ENCODE peak calls at places on chromosomes 12 and 14, in six cellular contexts. One of them, this sample, is unnamed.

GRCh38 chr12:7042847-7043246 is 17.7 kb upstream of the C1S start:
- DNase-seq in AG04450: no peak
- DNase-seq in NB4: peak; percentile 70
- DNase-seq in fibroblast of pulmonary artery: peak; percentile 70
- DNase-seq in omental fat pad: no peak
- DNase-seq in mesothelial cell of epicardium: no peak
- DNase-seq in this sample: no peak

GRCh38 chr12:25817166-25817565 is 141.3 kb upstream of the RASSF8 start:
- DNase-seq in mesothelial cell of epicardium: no peak
- DNase-seq in omental fat pad: no peak
- DNase-seq in fibroblast of pulmonary artery: peak; percentile 38
- DNase-seq in NB4: no peak
- DNase-seq in AG04450: no peak
- DNase-seq in this sample: no peak

GRCh38 chr12:2284321-2284813 is 231.6 kb downstream of the CACNA1C start:
- DNase-seq in NB4: peak; percentile 78
- DNase-seq in mesothelial cell of epicardium: no peak
- DNase-seq in omental fat pad: no peak
- DNase-seq in AG04450: no peak
- DNase-seq in fibroblast of pulmonary artery: peak; percentile 78
- DNase-seq in this sample: no peak

GRCh38 chr14:46490150-46490769 is 161.3 kb downstream of the RPL10L start:
- DNase-seq in omental fat pad: no peak
- DNase-seq in mesothelial cell of epicardium: no peak
- DNase-seq in AG04450: no peak
- DNase-seq in fibroblast of pulmonary artery: no peak
- DNase-seq in NB4: peak; percentile 59
- DNase-seq in this sample: no peak

GRCh38 chr14:71202881-71203280 is 295.6 kb downstream of the PCNX1 start:
- DNase-seq in NB4: no peak
- DNase-seq in fibroblast of pulmonary artery: peak; percentile 64
- DNase-seq in omental fat pad: no peak
- DNase-seq in AG04450: no peak
- DNase-seq in mesothelial cell of epicardium: no peak
- DNase-seq in this sample: no peak

GRCh38 chr12:102736328-102736727 is 180.7 kb downstream of the PAH start:
- DNase-seq in omental fat pad: no peak
- DNase-seq in mesothelial cell of epicardium: no peak
- DNase-seq in NB4: no peak
- DNase-seq in fibroblast of pulmonary artery: no peak
- DNase-seq in AG04450: no peak
- DNase-seq in this sample: no peak

GRCh38 chr12:13198921-13199320 is 2.4 kb downstream of the EMP1 start:
- DNase-seq in mesothelial cell of epicardium: no peak
- DNase-seq in omental fat pad: no peak
- DNase-seq in AG04450: no peak
- DNase-seq in fibroblast of pulmonary artery: peak; percentile 80
- DNase-seq in NB4: no peak
- DNase-seq in this sample: no peak

GRCh38 chr14:68688872-68689371 is 103.9 kb downstream of the ZFP36L1 start:
- DNase-seq in NB4: peak; percentile 33
- DNase-seq in fibroblast of pulmonary artery: peak; percentile 72
- DNase-seq in mesothelial cell of epicardium: no peak
- DNase-seq in AG04450: no peak
- DNase-seq in omental fat pad: no peak
- DNase-seq in this sample: peak; percentile 70

GRCh38 chr14:64464695-64465094 is 604 bp upstream of the AKAP5 start:
- DNase-seq in omental fat pad: no peak
- DNase-seq in mesothelial cell of epicardium: no peak
- DNase-seq in AG04450: no peak
- DNase-seq in NB4: no peak
- DNase-seq in fibroblast of pulmonary artery: no peak
- DNase-seq in this sample: no peak

GRCh38 chr14:22545842-22546721 is 42.9 kb downstream of the DAD1 start:
- DNase-seq in omental fat pad: no peak
- DNase-seq in NB4: no peak
- DNase-seq in fibroblast of pulmonary artery: peak; percentile 79
- DNase-seq in mesothelial cell of epicardium: no peak
- DNase-seq in AG04450: peak; percentile 67
- DNase-seq in this sample: no peak

GRCh38 chr14:20818861-20819260 is 16.2 kb upstream of the RNASE1 start:
- DNase-seq in mesothelial cell of epicardium: no peak
- DNase-seq in NB4: no peak
- DNase-seq in omental fat pad: no peak
- DNase-seq in fibroblast of pulmonary artery: no peak
- DNase-seq in AG04450: no peak
- DNase-seq in this sample: no peak

GRCh38 chr12:46439793-46440511 is 67.4 kb upstream of the SLC38A2 start:
- DNase-seq in mesothelial cell of epicardium: no peak
- DNase-seq in omental fat pad: no peak
- DNase-seq in NB4: no peak
- DNase-seq in fibroblast of pulmonary artery: no peak
- DNase-seq in AG04450: no peak
- DNase-seq in this sample: no peak

GRCh38 chr12:38118632-38119031 is 197.9 kb upstream of the ALG10B start:
- DNase-seq in AG04450: no peak
- DNase-seq in fibroblast of pulmonary artery: no peak
- DNase-seq in mesothelial cell of epicardium: no peak
- DNase-seq in NB4: no peak
- DNase-seq in omental fat pad: no peak
- DNase-seq in this sample: no peak

GRCh38 chr12:54160807-54161480 is 27.8 kb downstream of the SMUG1 start:
- DNase-seq in AG04450: no peak
- DNase-seq in mesothelial cell of epicardium: no peak
- DNase-seq in fibroblast of pulmonary artery: no peak
- DNase-seq in omental fat pad: no peak
- DNase-seq in NB4: no peak
- DNase-seq in this sample: no peak

GRCh38 chr12:57004651-57005050 is 1.7 kb downstream of the ZBTB39 start:
- DNase-seq in omental fat pad: no peak
- DNase-seq in fibroblast of pulmonary artery: no peak
- DNase-seq in mesothelial cell of epicardium: no peak
- DNase-seq in NB4: no peak
- DNase-seq in AG04450: no peak
- DNase-seq in this sample: no peak

GRCh38 chr12:57008113-57008687 is 1.9 kb upstream of the ZBTB39 start:
- DNase-seq in fibroblast of pulmonary artery: peak; percentile 84
- DNase-seq in omental fat pad: no peak
- DNase-seq in mesothelial cell of epicardium: no peak
- DNase-seq in NB4: peak; percentile 84
- DNase-seq in AG04450: peak; percentile 46
- DNase-seq in this sample: peak; percentile 37

GRCh38 chr12:57005980-57006808 is at the start of gene ZBTB39:
- DNase-seq in mesothelial cell of epicardium: peak; percentile 75
- DNase-seq in fibroblast of pulmonary artery: peak; percentile 55
- DNase-seq in NB4: peak; percentile 80
- DNase-seq in omental fat pad: no peak
- DNase-seq in AG04450: no peak
- DNase-seq in this sample: no peak

GRCh38 chr12:57009949-57010626 is 3.7 kb upstream of the ZBTB39 start:
- DNase-seq in mesothelial cell of epicardium: no peak
- DNase-seq in fibroblast of pulmonary artery: no peak
- DNase-seq in AG04450: no peak
- DNase-seq in NB4: no peak
- DNase-seq in omental fat pad: no peak
- DNase-seq in this sample: no peak

DNA sequence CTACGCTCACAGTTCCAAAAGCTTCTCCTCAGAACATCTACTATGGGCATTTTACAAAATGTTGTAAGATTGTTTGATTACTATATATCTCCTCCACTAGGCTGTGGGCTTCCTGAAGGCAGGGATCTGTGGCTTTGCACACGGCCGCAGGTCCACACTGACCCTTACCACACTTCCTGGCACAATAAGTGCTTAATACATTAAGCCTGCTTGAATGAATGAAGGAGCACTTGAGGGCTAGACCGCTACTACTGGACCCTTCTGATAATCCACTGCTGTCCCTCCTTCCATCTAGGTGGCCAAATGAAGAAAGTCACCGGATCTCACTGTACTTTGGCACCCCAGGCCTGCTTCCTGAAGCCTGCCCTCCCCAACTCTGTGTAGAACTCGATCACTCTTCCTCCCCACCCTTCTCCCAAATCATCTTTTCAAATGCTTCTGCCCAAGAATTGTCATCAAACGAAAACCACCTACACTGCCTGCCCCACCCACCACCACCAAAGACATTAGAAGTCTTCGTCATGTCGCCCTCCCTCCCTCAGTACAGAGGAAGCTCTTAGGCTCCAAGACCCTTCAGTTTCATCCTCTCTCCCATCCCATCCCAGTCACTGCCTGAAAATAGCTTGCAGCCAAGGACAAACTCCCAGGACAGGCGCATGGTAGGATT is 596 bp upstream of the ZBTB39 start:
- DNase-seq in AG04450: no peak
- DNase-seq in omental fat pad: no peak
- DNase-seq in NB4: no peak
- DNase-seq in fibroblast of pulmonary artery: no peak
- DNase-seq in mesothelial cell of epicardium: no peak
- DNase-seq in this sample: no peak
- TF ChIP-seq CTCF in AG04450: no peak
- TF ChIP-seq CTCF in omental fat pad: no peak
- TF ChIP-seq CTCF in NB4: no peak
- TF ChIP-seq CTCF in fibroblast of pulmonary artery: no peak
- TF ChIP-seq CTCF in mesothelial cell of epicardium: no peak
- TF ChIP-seq CTCF in this sample: no peak

GRCh38 chr14:104512061-104512460 is 67.5 kb upstream of the C14orf180 start:
- DNase-seq in NB4: no peak
- DNase-seq in fibroblast of pulmonary artery: no peak
- DNase-seq in mesothelial cell of epicardium: no peak
- DNase-seq in AG04450: no peak
- DNase-seq in omental fat pad: no peak
- DNase-seq in this sample: no peak

GRCh38 chr14:104507443-104507842 is 72.1 kb upstream of the C14orf180 start:
- DNase-seq in omental fat pad: no peak
- DNase-seq in NB4: no peak
- DNase-seq in mesothelial cell of epicardium: no peak
- DNase-seq in AG04450: no peak
- DNase-seq in fibroblast of pulmonary artery: no peak
- DNase-seq in this sample: no peak

GRCh38 chr14:104510794-104511611 is 68.6 kb upstream of the C14orf180 start:
- DNase-seq in omental fat pad: no peak
- DNase-seq in AG04450: no peak
- DNase-seq in mesothelial cell of epicardium: no peak
- DNase-seq in NB4: no peak
- DNase-seq in fibroblast of pulmonary artery: no peak
- DNase-seq in this sample: no peak

GRCh38 chr14:104510216-104510615 is 69.3 kb upstream of the C14orf180 start:
- DNase-seq in omental fat pad: no peak
- DNase-seq in AG04450: no peak
- DNase-seq in mesothelial cell of epicardium: no peak
- DNase-seq in NB4: no peak
- DNase-seq in fibroblast of pulmonary artery: no peak
- DNase-seq in this sample: no peak

DNA sequence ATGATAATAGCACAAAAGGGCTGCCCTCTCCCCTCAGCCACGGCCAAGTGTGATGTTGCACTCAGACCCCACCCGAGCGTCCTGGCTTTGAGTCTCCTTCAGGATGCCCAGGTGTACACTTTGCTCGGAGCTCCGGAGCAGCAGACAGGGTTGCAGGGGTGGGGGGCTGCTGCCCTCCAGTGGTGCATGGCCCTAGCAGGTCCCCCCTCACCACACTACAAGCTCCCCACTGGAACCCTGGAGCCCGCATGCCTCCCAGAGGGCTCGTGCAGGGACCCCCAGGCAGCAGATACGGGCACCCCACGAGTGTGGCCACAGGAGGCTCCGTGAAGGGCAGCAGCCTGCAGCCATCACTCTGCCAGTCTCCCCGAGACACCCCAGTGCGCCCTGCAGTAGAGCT is 69.9 kb upstream of the C14orf180 start:
- DNase-seq in NB4: no peak
- DNase-seq in omental fat pad: no peak
- DNase-seq in mesothelial cell of epicardium: no peak
- DNase-seq in AG04450: no peak
- DNase-seq in fibroblast of pulmonary artery: no peak
- DNase-seq in this sample: no peak
- TF ChIP-seq CTCF in NB4: no peak
- TF ChIP-seq CTCF in omental fat pad: no peak
- TF ChIP-seq CTCF in mesothelial cell of epicardium: no peak
- TF ChIP-seq CTCF in AG04450: no peak
- TF ChIP-seq CTCF in fibroblast of pulmonary artery: no peak
- TF ChIP-seq CTCF in this sample: no peak

GRCh38 chr14:88439088-88439487 is 53.6 kb downstream of the SPATA7 start:
- DNase-seq in AG04450: no peak
- DNase-seq in fibroblast of pulmonary artery: no peak
- DNase-seq in NB4: no peak
- DNase-seq in mesothelial cell of epicardium: no peak
- DNase-seq in omental fat pad: no peak
- DNase-seq in this sample: no peak

DNA sequence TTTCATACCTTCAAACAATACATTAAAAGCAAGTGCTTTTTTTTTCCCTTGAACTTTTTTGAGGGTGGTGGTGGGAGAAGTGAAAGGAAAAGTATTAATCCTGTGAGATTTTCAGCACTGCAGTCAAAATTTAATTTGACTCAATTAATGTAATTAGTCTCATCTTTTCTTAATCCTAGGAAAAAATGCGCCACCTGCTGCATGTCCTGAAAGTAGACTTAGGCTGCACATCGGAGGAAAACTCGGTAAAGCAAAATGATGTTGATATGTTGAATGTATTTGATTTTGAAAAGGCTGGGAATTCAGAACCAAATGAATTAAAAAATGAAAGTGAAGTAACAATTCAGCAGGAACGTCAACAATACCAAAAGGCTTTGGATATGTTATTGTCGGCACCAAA is 52.2 kb downstream of the SPATA7 start:
- DNase-seq in mesothelial cell of epicardium: no peak
- DNase-seq in NB4: no peak
- DNase-seq in AG04450: no peak
- DNase-seq in fibroblast of pulmonary artery: peak; percentile 3
- DNase-seq in omental fat pad: no peak
- DNase-seq in this sample: no peak
- TF ChIP-seq CTCF in mesothelial cell of epicardium: no peak
- TF ChIP-seq CTCF in NB4: no peak
- TF ChIP-seq CTCF in AG04450: peak; percentile 47
- TF ChIP-seq CTCF in fibroblast of pulmonary artery: peak; percentile 25
- TF ChIP-seq CTCF in omental fat pad: no peak
- TF ChIP-seq CTCF in this sample: no peak

DNA sequence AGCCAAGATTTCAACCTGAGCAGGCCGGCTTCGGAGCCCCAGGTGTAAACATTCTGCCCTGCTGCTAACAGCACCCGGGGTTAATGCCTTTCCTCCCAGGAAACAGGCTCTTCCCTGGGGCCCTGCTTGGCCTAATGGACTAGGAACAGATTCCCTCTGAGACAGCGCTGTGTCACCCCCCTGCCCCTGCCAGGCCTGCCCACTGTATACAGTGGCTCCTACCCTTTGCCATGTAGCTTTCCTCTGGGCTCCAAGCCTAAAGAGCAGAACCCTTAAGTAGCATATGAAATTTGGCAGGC is 28.3 kb upstream of the BCDIN3D start:
- DNase-seq in mesothelial cell of epicardium: no peak
- DNase-seq in fibroblast of pulmonary artery: no peak
- DNase-seq in AG04450: no peak
- DNase-seq in omental fat pad: no peak
- DNase-seq in NB4: no peak
- DNase-seq in this sample: no peak
- TF ChIP-seq CTCF in mesothelial cell of epicardium: no peak
- TF ChIP-seq CTCF in fibroblast of pulmonary artery: no peak
- TF ChIP-seq CTCF in AG04450: no peak
- TF ChIP-seq CTCF in omental fat pad: no peak
- TF ChIP-seq CTCF in NB4: no peak
- TF ChIP-seq CTCF in this sample: no peak

This sample was measured in AG09319.